ENCODE peak calls at places on chromosomes 5 and 9, in four cellular contexts. B, K, Z and F are unnamed samples.

GRCh38 chr5:134794136-134794535 is 35.6 kb downstream of the DDX46 start:
- DNase-seq in B (no peak), K (no peak), Z (no peak), F (no peak)

GRCh38 chr5:98454904-98455303 is 318.6 kb upstream of the RGMB start:
- DNase-seq in K (peak), B (peak), Z (no peak), F (no peak)

GRCh38 chr5:1801061-1801953 is at the start of gene NDUFS6:
- DNase-seq in B (no peak), K (peak), Z (peak), F (peak)

GRCh38 chr5:17222679-17223078 is 5.2 kb downstream of the BASP1 start:
- DNase-seq in B (no peak), K (no peak), Z (no peak), F (no peak)

GRCh38 chr5:72203251-72203845 is 96.1 kb downstream of the MAP1B start:
- DNase-seq in B (no peak), K (no peak), Z (no peak), F (no peak)

GRCh38 chr5:113293068-113293571 is 141.7 kb downstream of the TSSK1B start:
- DNase-seq in B (no peak), Z (no peak), K (no peak), F (no peak)

GRCh38 chr5:88770290-88771257 is 112.4 kb downstream of the MEF2C start:
- DNase-seq in B (no peak), Z (no peak), K (no peak), F (no peak)

GRCh38 chr9:97982719-97983523 is at the start of gene ANP32B:
- DNase-seq in Z (peak), K (peak), B (peak), F (peak)

GRCh38 chr9:87787735-87788134 is 61.8 kb downstream of the CTSL start:
- DNase-seq in Z (peak), K (no peak), B (no peak), F (no peak)